ENCODE peak calls at places on chromosomes 2 and 18, in ten cellular contexts. One of them, this sample, is unnamed.

GRCh38 chr2:226073496-226073895 is 674.0 kb downstream of the NYAP2 start:
- DNase-seq in stimulated activated CD8-positive, alpha-beta memory T cell treated with anti-CD3 and anti-CD28 coated beads, Interleukin-4, amount 100 ng/mL, for 4 hours: no peak
- DNase-seq in foreskin fibroblast: no peak
- DNase-seq in activated naive CD8-positive, alpha-beta T cell treated with anti-CD3 and anti-CD28 coated beads, Interleukin-2, amount 50 U/mL, for 24 hours: no peak
- DNase-seq in left cardiac atrium: no peak
- DNase-seq in activated CD4-positive, alpha-beta T cell treated with anti-CD3 and anti-CD28 coated beads for 24 hours: no peak
- DNase-seq in EH: no peak
- DNase-seq in heart left ventricle: no peak
- DNase-seq in CD4-positive, alpha-beta memory T cell: no peak
- DNase-seq in brain microvascular endothelial cell: no peak
- DNase-seq in this sample: no peak

GRCh38 chr2:181174880-181175590 is 194.6 kb downstream of the UBE2E3 start:
- DNase-seq in stimulated activated CD8-positive, alpha-beta memory T cell treated with anti-CD3 and anti-CD28 coated beads, Interleukin-4, amount 100 ng/mL, for 4 hours: no peak
- DNase-seq in foreskin fibroblast: peak; percentile 64
- DNase-seq in activated naive CD8-positive, alpha-beta T cell treated with anti-CD3 and anti-CD28 coated beads, Interleukin-2, amount 50 U/mL, for 24 hours: no peak
- DNase-seq in left cardiac atrium: no peak
- DNase-seq in activated CD4-positive, alpha-beta T cell treated with anti-CD3 and anti-CD28 coated beads for 24 hours: no peak
- DNase-seq in EH: no peak
- DNase-seq in heart left ventricle: no peak
- DNase-seq in CD4-positive, alpha-beta memory T cell: no peak
- DNase-seq in brain microvascular endothelial cell: peak; percentile 22
- DNase-seq in this sample: no peak

GRCh38 chr2:62178741-62179271 is 17.1 kb upstream of the B3GNT2 start:
- DNase-seq in stimulated activated CD8-positive, alpha-beta memory T cell treated with anti-CD3 and anti-CD28 coated beads, Interleukin-4, amount 100 ng/mL, for 4 hours: no peak
- DNase-seq in foreskin fibroblast: no peak
- DNase-seq in activated naive CD8-positive, alpha-beta T cell treated with anti-CD3 and anti-CD28 coated beads, Interleukin-2, amount 50 U/mL, for 24 hours: no peak
- DNase-seq in left cardiac atrium: no peak
- DNase-seq in activated CD4-positive, alpha-beta T cell treated with anti-CD3 and anti-CD28 coated beads for 24 hours: no peak
- DNase-seq in EH: peak; percentile 71
- DNase-seq in heart left ventricle: no peak
- DNase-seq in CD4-positive, alpha-beta memory T cell: no peak
- DNase-seq in brain microvascular endothelial cell: no peak
- DNase-seq in this sample: no peak

GRCh38 chr2:109129921-109130725 is 1.1 kb downstream of the SH3RF3 start:
- DNase-seq in stimulated activated CD8-positive, alpha-beta memory T cell treated with anti-CD3 and anti-CD28 coated beads, Interleukin-4, amount 100 ng/mL, for 4 hours: no peak
- DNase-seq in foreskin fibroblast: peak; percentile 67
- DNase-seq in activated naive CD8-positive, alpha-beta T cell treated with anti-CD3 and anti-CD28 coated beads, Interleukin-2, amount 50 U/mL, for 24 hours: peak; percentile 34
- DNase-seq in left cardiac atrium: peak; percentile 33
- DNase-seq in activated CD4-positive, alpha-beta T cell treated with anti-CD3 and anti-CD28 coated beads for 24 hours: peak; percentile 8
- DNase-seq in EH: peak; percentile 60
- DNase-seq in heart left ventricle: no peak
- DNase-seq in CD4-positive, alpha-beta memory T cell: no peak
- DNase-seq in brain microvascular endothelial cell: no peak
- DNase-seq in this sample: no peak

GRCh38 chr18:58901143-58901542 is 36.5 kb downstream of the ZNF532 start:
- DNase-seq in stimulated activated CD8-positive, alpha-beta memory T cell treated with anti-CD3 and anti-CD28 coated beads, Interleukin-4, amount 100 ng/mL, for 4 hours: no peak
- DNase-seq in foreskin fibroblast: no peak
- DNase-seq in activated naive CD8-positive, alpha-beta T cell treated with anti-CD3 and anti-CD28 coated beads, Interleukin-2, amount 50 U/mL, for 24 hours: no peak
- DNase-seq in left cardiac atrium: no peak
- DNase-seq in activated CD4-positive, alpha-beta T cell treated with anti-CD3 and anti-CD28 coated beads for 24 hours: no peak
- DNase-seq in EH: no peak
- DNase-seq in heart left ventricle: no peak
- DNase-seq in CD4-positive, alpha-beta memory T cell: no peak
- DNase-seq in brain microvascular endothelial cell: no peak
- DNase-seq in this sample: no peak

GRCh38 chr2:216074380-216074779 is 7.2 kb downstream of the PECR start:
- DNase-seq in stimulated activated CD8-positive, alpha-beta memory T cell treated with anti-CD3 and anti-CD28 coated beads, Interleukin-4, amount 100 ng/mL, for 4 hours: no peak
- DNase-seq in foreskin fibroblast: no peak
- DNase-seq in activated naive CD8-positive, alpha-beta T cell treated with anti-CD3 and anti-CD28 coated beads, Interleukin-2, amount 50 U/mL, for 24 hours: no peak
- DNase-seq in left cardiac atrium: no peak
- DNase-seq in activated CD4-positive, alpha-beta T cell treated with anti-CD3 and anti-CD28 coated beads for 24 hours: no peak
- DNase-seq in EH: no peak
- DNase-seq in heart left ventricle: no peak
- DNase-seq in CD4-positive, alpha-beta memory T cell: no peak
- DNase-seq in brain microvascular endothelial cell: no peak
- DNase-seq in this sample: no peak

GRCh38 chr2:11657646-11658045 is 12.3 kb downstream of the NTSR2 start:
- DNase-seq in stimulated activated CD8-positive, alpha-beta memory T cell treated with anti-CD3 and anti-CD28 coated beads, Interleukin-4, amount 100 ng/mL, for 4 hours: no peak
- DNase-seq in foreskin fibroblast: no peak
- DNase-seq in activated naive CD8-positive, alpha-beta T cell treated with anti-CD3 and anti-CD28 coated beads, Interleukin-2, amount 50 U/mL, for 24 hours: no peak
- DNase-seq in left cardiac atrium: no peak
- DNase-seq in activated CD4-positive, alpha-beta T cell treated with anti-CD3 and anti-CD28 coated beads for 24 hours: no peak
- DNase-seq in EH: no peak
- DNase-seq in heart left ventricle: no peak
- DNase-seq in CD4-positive, alpha-beta memory T cell: no peak
- DNase-seq in brain microvascular endothelial cell: no peak
- DNase-seq in this sample: no peak

GRCh38 chr2:240387669-240388358 is 47.6 kb upstream of the GPC1 start:
- DNase-seq in stimulated activated CD8-positive, alpha-beta memory T cell treated with anti-CD3 and anti-CD28 coated beads, Interleukin-4, amount 100 ng/mL, for 4 hours: no peak
- DNase-seq in foreskin fibroblast: peak; percentile 96
- DNase-seq in activated naive CD8-positive, alpha-beta T cell treated with anti-CD3 and anti-CD28 coated beads, Interleukin-2, amount 50 U/mL, for 24 hours: no peak
- DNase-seq in left cardiac atrium: peak; percentile 77
- DNase-seq in activated CD4-positive, alpha-beta T cell treated with anti-CD3 and anti-CD28 coated beads for 24 hours: no peak
- DNase-seq in EH: peak; percentile 99
- DNase-seq in heart left ventricle: peak; percentile 74
- DNase-seq in CD4-positive, alpha-beta memory T cell: no peak
- DNase-seq in brain microvascular endothelial cell: peak; percentile 98
- DNase-seq in this sample: no peak

GRCh38 chr18:58195278-58195721 is 151.3 kb downstream of the NEDD4L start:
- DNase-seq in stimulated activated CD8-positive, alpha-beta memory T cell treated with anti-CD3 and anti-CD28 coated beads, Interleukin-4, amount 100 ng/mL, for 4 hours: no peak
- DNase-seq in foreskin fibroblast: no peak
- DNase-seq in activated naive CD8-positive, alpha-beta T cell treated with anti-CD3 and anti-CD28 coated beads, Interleukin-2, amount 50 U/mL, for 24 hours: peak; percentile 22
- DNase-seq in left cardiac atrium: no peak
- DNase-seq in activated CD4-positive, alpha-beta T cell treated with anti-CD3 and anti-CD28 coated beads for 24 hours: peak; percentile 6
- DNase-seq in EH: no peak
- DNase-seq in heart left ventricle: no peak
- DNase-seq in CD4-positive, alpha-beta memory T cell: peak; percentile 12
- DNase-seq in brain microvascular endothelial cell: no peak
- DNase-seq in this sample: no peak

GRCh38 chr2:46148369-46148736 is 148.9 kb upstream of the EPAS1 start:
- DNase-seq in stimulated activated CD8-positive, alpha-beta memory T cell treated with anti-CD3 and anti-CD28 coated beads, Interleukin-4, amount 100 ng/mL, for 4 hours: no peak
- DNase-seq in foreskin fibroblast: no peak
- DNase-seq in activated naive CD8-positive, alpha-beta T cell treated with anti-CD3 and anti-CD28 coated beads, Interleukin-2, amount 50 U/mL, for 24 hours: no peak
- DNase-seq in left cardiac atrium: no peak
- DNase-seq in activated CD4-positive, alpha-beta T cell treated with anti-CD3 and anti-CD28 coated beads for 24 hours: no peak
- DNase-seq in EH: no peak
- DNase-seq in heart left ventricle: no peak
- DNase-seq in CD4-positive, alpha-beta memory T cell: no peak
- DNase-seq in brain microvascular endothelial cell: no peak
- DNase-seq in this sample: no peak